ENCODE peak calls at places on chromosomes 13 and 19, in six cellular contexts. L, A, X, K, S and R are unnamed samples.

GRCh38 chr13:28059214-28059613 is 41.2 kb downstream of the FLT3 start:
- DNase-seq in K (peak), X (peak), S (peak), L (no peak), A (peak), R (no peak)

GRCh38 chr19:35347171-35347929 is at the start of gene FFAR1:
- DNase-seq in K (peak), A (no peak), X (no peak), L (no peak), S (peak), R (peak)

GRCh38 chr19:43636121-43636683 is 3.4 kb downstream of the CADM4 start:
- DNase-seq in L (no peak), K (peak), X (no peak), A (peak), S (no peak), R (no peak)

GRCh38 chr13:112761701-112762689 is 72.2 kb downstream of the ATP11A start:
- DNase-seq in K (no peak), X (peak), S (no peak), L (peak), A (peak), R (no peak)

GRCh38 chr13:45670481-45670880 is 31.6 kb upstream of the CBY2 start:
- DNase-seq in S (no peak), X (no peak), L (no peak), K (no peak), A (no peak), R (no peak)

GRCh38 chr13:82358284-82358683 is 1524.0 kb downstream of the SLITRK1 start:
- DNase-seq in S (no peak), X (no peak), K (no peak), L (no peak), A (no peak), R (no peak)

GRCh38 chr19:17718988-17719711 is at the start of gene MAP1S:
- DNase-seq in S (peak), A (peak), K (peak), L (peak), X (peak), R (no peak)

GRCh38 chr19:30281903-30282302 is 90.3 kb upstream of the ZNF536 start:
- DNase-seq in L (no peak), X (no peak), S (no peak), A (no peak), K (no peak), R (no peak)

GRCh38 chr19:30393046-30393445 is 20.9 kb downstream of the ZNF536 start:
- DNase-seq in A (no peak), S (no peak), K (no peak), L (no peak), X (no peak), R (no peak)

GRCh38 chr19:30590596-30591229 is 218.5 kb downstream of the ZNF536 start:
- DNase-seq in A (no peak), S (no peak), X (no peak), L (no peak), K (no peak), R (no peak)

GRCh38 chr19:18007939-18008673 is at the start of gene ARRDC2:
- DNase-seq in A (peak), L (peak), S (peak), K (peak), X (peak), R (no peak)

GRCh38 chr13:98372886-98373285 is 195.8 kb upstream of the RNF113B start:
- DNase-seq in L (no peak), K (no peak), X (peak), A (peak), S (no peak), R (no peak)

GRCh38 chr19:17090501-17091074 is 15.0 kb downstream of the MYO9B start:
- DNase-seq in K (no peak), L (no peak), S (peak), A (no peak), X (peak), R (no peak)

GRCh38 chr13:79212064-79212619 is 193.9 kb downstream of the RBM26 start:
- DNase-seq in A (no peak), S (no peak), L (no peak), K (no peak), X (no peak), R (no peak)

GRCh38 chr19:33124207-33125098 is 7.5 kb upstream of the WDR88 start:
- DNase-seq in S (no peak), A (no peak), K (no peak), X (no peak), L (no peak), R (no peak)

GRCh38 chr13:110109910-110110309 is 197.0 kb downstream of the COL4A1 start:
- DNase-seq in A (no peak), X (peak), S (no peak), L (peak), K (peak), R (no peak)

GRCh38 chr13:38804536-38804935 is 117.7 kb downstream of the FREM2 start:
- DNase-seq in A (peak), S (no peak), K (no peak), L (no peak), X (no peak), R (no peak)

GRCh38 chr13:100128373-100128772 is 39.5 kb downstream of the PCCA start:
- DNase-seq in A (no peak), L (no peak), S (no peak), K (no peak), X (peak), R (no peak)

GRCh38 chr19:16737909-16738308 is 18.3 kb downstream of the NWD1 start:
- DNase-seq in X (peak), L (no peak), A (no peak), S (no peak), K (no peak), R (no peak)

GRCh38 chr19:13284929-13285928 is 135.0 kb downstream of the IER2 start:
- DNase-seq in S (no peak), X (no peak), K (no peak), A (no peak), L (no peak), R (no peak)

GRCh38 chr19:17529239-17530158 is 18.1 kb downstream of the PGLS start:
- DNase-seq in S (no peak), X (no peak), L (no peak), K (no peak), A (no peak), R (no peak)

GRCh38 chr19:42122691-42123607 is 9.3 kb downstream of the POU2F2 start:
- DNase-seq in A (no peak), X (no peak), L (no peak), S (no peak), K (no peak), R (no peak)
- TF ChIP-seq CTCF in A (no peak), X (no peak), L (no peak), S (no peak), K (no peak), R (no peak)

GRCh38 chr19:10828981-10829821 is 6.8 kb downstream of the TMED1 start:
- DNase-seq in X (no peak), K (peak), A (peak), S (no peak), L (no peak), R (no peak)
- TF ChIP-seq CTCF in X (no peak), K (peak), A (peak), S (peak), L (no peak), R (peak)

GRCh38 chr13:44447783-44448182 is 74.2 kb downstream of the SERP2 start:
- DNase-seq in S (no peak), L (no peak), K (no peak), X (no peak), A (no peak), R (no peak)
- TF ChIP-seq CTCF in S (no peak), L (no peak), K (no peak), X (no peak), A (no peak), R (no peak)

GRCh38 chr19:19502808-19503602 is 12.3 kb downstream of the TSSK6 start:
- DNase-seq in A (no peak), L (peak), S (no peak), K (no peak), X (no peak), R (no peak)
- TF ChIP-seq CTCF in A (no peak), L (no peak), S (no peak), K (no peak), X (no peak), R (no peak)

GRCh38 chr13:113837554-113838355 is 26.1 kb downstream of the GAS6 start:
- DNase-seq in L (peak), A (no peak), X (peak), S (no peak), K (peak), R (no peak)

GRCh38 chr13:113839536-113840204 is 24.2 kb downstream of the GAS6 start:
- DNase-seq in X (no peak), K (no peak), A (no peak), S (no peak), L (no peak), R (no peak)

GRCh38 chr13:113840541-113841354 is 23.1 kb downstream of the GAS6 start:
- DNase-seq in L (no peak), K (no peak), S (no peak), X (no peak), A (no peak), R (no peak)

GRCh38 chr13:113836917-113837553 is 26.8 kb downstream of the GAS6 start:
- DNase-seq in L (no peak), S (no peak), X (peak), A (no peak), K (no peak), R (no peak)

DNA sequence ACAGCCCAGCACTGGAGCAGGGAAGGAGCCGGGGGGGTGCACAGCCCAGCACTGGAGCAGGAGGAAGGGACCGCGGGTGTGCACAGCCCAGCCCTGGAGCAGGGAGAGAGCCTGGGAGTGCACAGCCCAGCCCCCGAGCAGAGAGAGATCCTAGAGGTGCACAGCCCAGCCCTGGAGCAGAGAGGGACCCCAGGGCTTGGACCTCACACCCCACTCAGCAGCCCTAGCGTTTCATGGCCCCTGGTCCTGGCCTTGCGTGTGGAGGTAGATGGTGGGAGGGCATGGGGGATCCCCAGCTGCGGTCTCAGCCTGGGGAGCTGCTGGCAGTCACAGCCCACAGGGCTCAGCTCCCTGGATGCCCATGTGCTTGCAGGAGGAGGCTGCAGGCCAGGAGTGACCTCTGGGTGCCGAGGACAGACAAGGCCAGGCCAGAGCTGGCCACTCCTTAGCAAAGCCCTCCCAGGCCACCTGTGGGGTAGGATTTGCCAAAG is 25.1 kb downstream of the GAS6 start:
- DNase-seq in A (no peak), S (no peak), X (no peak), L (no peak), K (no peak), R (no peak)
- TF ChIP-seq CTCF in A (no peak), S (no peak), X (no peak), L (no peak), K (no peak), R (no peak)

DNA sequence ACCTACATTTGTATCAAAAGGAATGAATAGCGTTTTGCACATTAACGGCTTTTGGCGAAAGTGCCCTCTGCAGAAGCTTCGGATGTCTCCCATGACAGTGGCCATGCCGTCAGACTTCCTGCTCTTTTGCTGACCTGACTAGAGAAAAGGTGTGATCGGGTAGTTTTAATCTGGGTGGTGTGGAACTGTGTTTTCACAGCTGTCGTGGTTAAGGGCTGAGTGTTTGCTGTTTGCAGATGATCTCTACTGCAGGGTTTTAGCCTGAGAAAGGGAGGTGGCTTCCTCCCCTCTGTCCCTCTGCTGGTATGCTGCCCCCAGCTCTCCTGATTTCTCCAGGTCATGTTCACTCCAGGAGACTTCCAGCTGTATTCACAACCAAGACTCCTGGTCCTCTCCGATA is 22.4 kb downstream of the ZNF71 start:
- DNase-seq in L (no peak), X (no peak), A (no peak), K (no peak), S (no peak), R (no peak)
- TF ChIP-seq CTCF in L (no peak), X (no peak), A (no peak), K (no peak), S (no peak), R (no peak)

GRCh38 chr13:30453727-30454126 is 12.0 kb downstream of the HMGB1 start:
- DNase-seq in L (no peak), A (no peak), X (peak), S (peak), K (no peak), R (no peak)
- TF ChIP-seq CTCF in L (no peak), A (no peak), X (peak), S (peak), K (peak), R (peak)

DNA sequence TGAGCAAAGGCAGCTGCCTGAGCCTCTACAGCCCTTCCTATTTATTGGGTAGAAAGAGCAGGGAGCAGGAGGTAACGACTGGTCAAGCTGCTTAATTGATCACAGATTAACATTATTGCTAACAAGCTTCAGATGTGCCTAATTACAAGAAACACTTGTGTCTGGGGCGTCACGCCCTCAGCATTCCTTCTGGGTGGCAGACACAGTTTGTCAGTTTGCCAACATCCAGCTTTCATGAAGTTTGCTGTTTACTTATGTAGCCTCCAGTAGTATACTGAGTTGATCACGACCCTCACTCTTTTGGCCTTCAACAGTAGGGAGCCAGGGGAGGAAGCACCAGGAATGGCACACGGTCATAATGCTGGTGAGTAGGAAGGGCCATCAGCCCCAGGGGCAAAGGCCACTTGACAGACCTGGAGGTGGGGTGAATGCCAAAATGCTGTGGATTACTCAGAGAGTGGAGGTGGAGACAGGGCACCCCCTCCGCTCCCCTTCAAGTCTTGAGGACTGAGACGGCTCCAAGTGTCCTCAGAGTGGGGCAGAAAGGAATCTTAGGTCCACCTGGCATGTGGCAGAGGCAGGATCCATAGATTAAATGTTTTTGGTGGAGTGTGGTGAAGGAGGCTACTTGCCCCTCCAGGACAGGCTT is 34.9 kb upstream of the PSPC1 start:
- DNase-seq in A (no peak), K (no peak), S (no peak), X (no peak), L (no peak), R (peak)
- TF ChIP-seq CTCF in A (no peak), K (no peak), S (no peak), X (no peak), L (no peak), R (no peak)

GRCh38 chr19:54389556-54389955 is 24.8 kb upstream of the LAIR1 start:
- DNase-seq in X (no peak), L (no peak), K (no peak), A (no peak), S (no peak), R (no peak)

GRCh38 chr19:54393381-54393780 is 21.9 kb upstream of the TTYH1 start:
- DNase-seq in A (no peak), X (no peak), S (no peak), K (no peak), L (no peak), R (no peak)

GRCh38 chr19:54390942-54391577 is 24.2 kb upstream of the TTYH1 start:
- DNase-seq in L (no peak), X (peak), K (peak), A (peak), S (peak), R (no peak)

GRCh38 chr19:54392078-54392477 is 23.2 kb upstream of the TTYH1 start:
- DNase-seq in L (no peak), K (no peak), S (no peak), X (no peak), A (no peak), R (no peak)

GRCh38 chr19:54391589-54392061 is 23.6 kb upstream of the TTYH1 start:
- DNase-seq in L (no peak), X (no peak), A (peak), K (peak), S (no peak), R (no peak)
- TF ChIP-seq CTCF in L (no peak), X (no peak), A (peak), K (peak), S (no peak), R (no peak)